ENCODE peak calls at places on chromosome 3, in seven cellular contexts. One of them, this sample, is unnamed.

GRCh38 chr3:141105828-141106628 is 54.9 kb downstream of the SPSB4 start:
- DNase-seq in lower leg skin: peak; percentile 81
- DNase-seq in neural crest cell: peak; percentile 72
- DNase-seq in astrocyte of the spinal cord: peak; percentile 87
- DNase-seq in testis: peak; percentile 95
- DNase-seq in fibroblast of the aortic adventitia: peak; percentile 91
- DNase-seq in PC-9: peak; percentile 45
- DNase-seq in this sample: peak; percentile 69

GRCh38 chr3:35393916-35394315 is 245.4 kb upstream of the ARPP21 start:
- DNase-seq in lower leg skin: no peak
- DNase-seq in neural crest cell: no peak
- DNase-seq in astrocyte of the spinal cord: peak; percentile 46
- DNase-seq in testis: no peak
- DNase-seq in fibroblast of the aortic adventitia: no peak
- DNase-seq in PC-9: no peak
- DNase-seq in this sample: no peak

GRCh38 chr3:127115691-127116351 is 77.1 kb upstream of the PRR23E start:
- DNase-seq in lower leg skin: no peak
- DNase-seq in neural crest cell: no peak
- DNase-seq in astrocyte of the spinal cord: no peak
- DNase-seq in testis: no peak
- DNase-seq in fibroblast of the aortic adventitia: no peak
- DNase-seq in PC-9: no peak
- DNase-seq in this sample: no peak

GRCh38 chr3:187922704-187923393 is 177.6 kb upstream of the BCL6 start:
- DNase-seq in lower leg skin: no peak
- DNase-seq in neural crest cell: no peak
- DNase-seq in astrocyte of the spinal cord: peak; percentile 37
- DNase-seq in testis: no peak
- DNase-seq in fibroblast of the aortic adventitia: no peak
- DNase-seq in PC-9: peak; percentile 68
- DNase-seq in this sample: no peak

GRCh38 chr3:5523125-5523524 is 335.6 kb downstream of the EDEM1 start:
- DNase-seq in lower leg skin: no peak
- DNase-seq in neural crest cell: no peak
- DNase-seq in astrocyte of the spinal cord: no peak
- DNase-seq in testis: no peak
- DNase-seq in fibroblast of the aortic adventitia: no peak
- DNase-seq in PC-9: no peak
- DNase-seq in this sample: no peak

GRCh38 chr3:134796313-134797079 is 1.4 kb downstream of the EPHB1 start:
- DNase-seq in lower leg skin: no peak
- DNase-seq in neural crest cell: peak; percentile 29
- DNase-seq in astrocyte of the spinal cord: peak; percentile 12
- DNase-seq in testis: peak; percentile 41
- DNase-seq in fibroblast of the aortic adventitia: peak; percentile 24
- DNase-seq in PC-9: no peak
- DNase-seq in this sample: peak; percentile 50

GRCh38 chr3:10205461-10206165 is 40.9 kb downstream of the IRAK2 start:
- DNase-seq in lower leg skin: no peak
- DNase-seq in neural crest cell: no peak
- DNase-seq in astrocyte of the spinal cord: peak; percentile 94
- DNase-seq in testis: no peak
- DNase-seq in fibroblast of the aortic adventitia: peak; percentile 96
- DNase-seq in PC-9: peak; percentile 86
- DNase-seq in this sample: no peak

GRCh38 chr3:79317551-79318518 is 450.0 kb downstream of the ROBO1 start:
- DNase-seq in lower leg skin: no peak
- DNase-seq in neural crest cell: no peak
- DNase-seq in astrocyte of the spinal cord: no peak
- DNase-seq in testis: no peak
- DNase-seq in fibroblast of the aortic adventitia: no peak
- DNase-seq in PC-9: no peak
- DNase-seq in this sample: no peak

GRCh38 chr3:15636028-15636709 is 34.6 kb downstream of the BTD start:
- DNase-seq in lower leg skin: no peak
- DNase-seq in neural crest cell: no peak
- DNase-seq in astrocyte of the spinal cord: peak; percentile 92
- DNase-seq in testis: no peak
- DNase-seq in fibroblast of the aortic adventitia: peak; percentile 87
- DNase-seq in PC-9: peak; percentile 93
- DNase-seq in this sample: peak; percentile 31

GRCh38 chr3:77815467-77815866 is 775.6 kb downstream of the ROBO2 start:
- DNase-seq in lower leg skin: no peak
- DNase-seq in neural crest cell: no peak
- DNase-seq in astrocyte of the spinal cord: no peak
- DNase-seq in testis: no peak
- DNase-seq in fibroblast of the aortic adventitia: no peak
- DNase-seq in PC-9: no peak
- DNase-seq in this sample: peak; percentile 33
- TF ChIP-seq CTCF in lower leg skin: no peak
- TF ChIP-seq CTCF in neural crest cell: peak; percentile 41
- TF ChIP-seq CTCF in astrocyte of the spinal cord: peak; percentile 21
- TF ChIP-seq CTCF in testis: no peak
- TF ChIP-seq CTCF in fibroblast of the aortic adventitia: no peak
- TF ChIP-seq CTCF in PC-9: no peak
- TF ChIP-seq CTCF in this sample: peak; percentile 18

GRCh38 chr3:183158552-183159006 is 4.0 kb downstream of the LAMP3 start:
- DNase-seq in lower leg skin: no peak
- DNase-seq in neural crest cell: no peak
- DNase-seq in astrocyte of the spinal cord: peak; percentile 62
- DNase-seq in testis: no peak
- DNase-seq in fibroblast of the aortic adventitia: no peak
- DNase-seq in PC-9: peak; percentile 16
- DNase-seq in this sample: no peak

GRCh38 chr3:183159319-183159718 is 3.2 kb downstream of the LAMP3 start:
- DNase-seq in lower leg skin: no peak
- DNase-seq in neural crest cell: no peak
- DNase-seq in astrocyte of the spinal cord: no peak
- DNase-seq in testis: no peak
- DNase-seq in fibroblast of the aortic adventitia: no peak
- DNase-seq in PC-9: peak; percentile 29
- DNase-seq in this sample: no peak

GRCh38 chr3:183163563-183163962 is 1.0 kb upstream of the LAMP3 start:
- DNase-seq in lower leg skin: no peak
- DNase-seq in neural crest cell: no peak
- DNase-seq in astrocyte of the spinal cord: no peak
- DNase-seq in testis: no peak
- DNase-seq in fibroblast of the aortic adventitia: no peak
- DNase-seq in PC-9: peak; percentile 11
- DNase-seq in this sample: no peak

GRCh38 chr3:183160616-183161015 is 1.9 kb downstream of the LAMP3 start:
- DNase-seq in lower leg skin: no peak
- DNase-seq in neural crest cell: no peak
- DNase-seq in astrocyte of the spinal cord: no peak
- DNase-seq in testis: no peak
- DNase-seq in fibroblast of the aortic adventitia: no peak
- DNase-seq in PC-9: peak; percentile 17
- DNase-seq in this sample: no peak

DNA sequence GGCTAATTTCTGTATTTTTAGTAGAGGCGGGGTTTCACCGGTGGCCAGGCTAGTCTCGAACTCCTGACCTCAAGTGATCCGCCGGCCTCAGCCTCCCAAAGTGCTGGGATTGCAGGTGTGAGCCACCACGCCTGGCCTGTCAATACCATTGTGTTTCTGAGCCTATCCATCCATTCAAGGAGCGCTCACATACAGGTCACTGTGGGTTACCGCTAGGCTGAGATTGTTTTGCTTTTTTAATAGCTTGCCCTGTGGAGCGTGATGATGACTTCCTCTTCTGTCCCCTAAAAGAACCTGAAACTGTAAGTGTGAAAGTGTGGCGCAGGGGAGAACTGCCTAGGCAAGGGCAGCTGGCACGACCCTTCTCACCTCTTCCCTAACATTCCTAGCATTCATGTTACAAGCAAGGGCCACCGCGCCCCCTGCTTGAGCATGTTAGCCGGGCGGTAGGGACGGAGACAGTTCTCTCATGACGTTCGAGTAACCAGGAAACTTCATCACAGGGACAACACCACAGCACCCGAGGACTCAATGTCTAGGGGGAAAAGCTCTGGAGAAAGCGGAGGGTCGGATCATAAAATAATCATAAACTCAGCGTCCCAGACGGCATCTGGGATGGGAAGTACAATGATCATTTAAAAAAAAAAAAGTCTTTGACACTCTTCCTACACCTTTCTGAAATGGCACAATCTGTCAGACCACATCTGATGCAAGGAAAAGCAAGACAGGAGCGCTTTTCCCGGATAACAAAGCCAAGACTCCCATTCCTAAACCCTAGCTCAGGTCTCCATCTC is 785 bp downstream of the LAMP3 start:
- DNase-seq in lower leg skin: no peak
- DNase-seq in neural crest cell: no peak
- DNase-seq in astrocyte of the spinal cord: no peak
- DNase-seq in testis: no peak
- DNase-seq in fibroblast of the aortic adventitia: peak; percentile 30
- DNase-seq in PC-9: peak; percentile 27
- DNase-seq in this sample: no peak
- TF ChIP-seq CTCF in lower leg skin: no peak
- TF ChIP-seq CTCF in neural crest cell: no peak
- TF ChIP-seq CTCF in astrocyte of the spinal cord: no peak
- TF ChIP-seq CTCF in testis: no peak
- TF ChIP-seq CTCF in fibroblast of the aortic adventitia: no peak
- TF ChIP-seq CTCF in PC-9: no peak
- TF ChIP-seq CTCF in this sample: no peak

GRCh38 chr3:179768080-179768479 is 115.2 kb downstream of the USP13 start:
- DNase-seq in lower leg skin: no peak
- DNase-seq in neural crest cell: peak; percentile 24
- DNase-seq in astrocyte of the spinal cord: peak; percentile 71
- DNase-seq in testis: peak; percentile 22
- DNase-seq in fibroblast of the aortic adventitia: peak; percentile 72
- DNase-seq in PC-9: no peak
- DNase-seq in this sample: peak; percentile 63
- TF ChIP-seq CTCF in lower leg skin: no peak
- TF ChIP-seq CTCF in neural crest cell: peak; percentile 66
- TF ChIP-seq CTCF in astrocyte of the spinal cord: peak; percentile 65
- TF ChIP-seq CTCF in testis: no peak
- TF ChIP-seq CTCF in fibroblast of the aortic adventitia: peak; percentile 65
- TF ChIP-seq CTCF in PC-9: peak; percentile 66
- TF ChIP-seq CTCF in this sample: no peak

GRCh38 chr3:481680-482079 is 285.1 kb downstream of the CHL1 start:
- DNase-seq in lower leg skin: no peak
- DNase-seq in neural crest cell: no peak
- DNase-seq in astrocyte of the spinal cord: no peak
- DNase-seq in testis: no peak
- DNase-seq in fibroblast of the aortic adventitia: no peak
- DNase-seq in PC-9: no peak
- DNase-seq in this sample: no peak
- TF ChIP-seq CTCF in lower leg skin: no peak
- TF ChIP-seq CTCF in neural crest cell: no peak
- TF ChIP-seq CTCF in astrocyte of the spinal cord: no peak
- TF ChIP-seq CTCF in testis: no peak
- TF ChIP-seq CTCF in fibroblast of the aortic adventitia: no peak
- TF ChIP-seq CTCF in PC-9: no peak
- TF ChIP-seq CTCF in this sample: no peak

DNA sequence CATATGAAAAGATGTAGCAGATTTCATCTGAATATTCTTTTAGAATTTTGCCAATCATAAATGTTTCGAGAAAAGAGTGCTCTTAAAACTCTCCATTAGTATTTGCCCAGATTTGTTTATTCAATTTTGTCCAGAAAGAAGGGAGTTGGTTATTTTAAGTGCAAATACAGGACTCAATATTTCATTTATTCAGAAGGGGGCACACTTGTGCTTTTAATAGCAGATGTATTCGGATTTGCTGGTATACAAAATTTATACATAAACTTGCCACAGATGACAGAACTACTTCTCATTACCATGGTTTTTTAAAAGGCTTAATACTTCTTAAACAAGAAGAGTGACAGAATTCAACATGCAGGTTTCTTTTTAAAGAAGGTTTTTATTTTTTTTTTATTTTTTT is 69.8 kb upstream of the GRM7 start:
- DNase-seq in lower leg skin: no peak
- DNase-seq in neural crest cell: no peak
- DNase-seq in astrocyte of the spinal cord: peak; percentile 40
- DNase-seq in testis: no peak
- DNase-seq in fibroblast of the aortic adventitia: no peak
- DNase-seq in PC-9: no peak
- DNase-seq in this sample: no peak
- TF ChIP-seq CTCF in lower leg skin: no peak
- TF ChIP-seq CTCF in neural crest cell: peak; percentile 43
- TF ChIP-seq CTCF in astrocyte of the spinal cord: peak; percentile 26
- TF ChIP-seq CTCF in testis: no peak
- TF ChIP-seq CTCF in fibroblast of the aortic adventitia: no peak
- TF ChIP-seq CTCF in PC-9: no peak
- TF ChIP-seq CTCF in this sample: no peak

GRCh38 chr3:195164573-195165263 is 106.2 kb downstream of the XXYLT1 start:
- DNase-seq in lower leg skin: no peak
- DNase-seq in neural crest cell: no peak
- DNase-seq in astrocyte of the spinal cord: no peak
- DNase-seq in testis: no peak
- DNase-seq in fibroblast of the aortic adventitia: no peak
- DNase-seq in PC-9: no peak
- DNase-seq in this sample: no peak
- TF ChIP-seq CTCF in lower leg skin: no peak
- TF ChIP-seq CTCF in neural crest cell: no peak
- TF ChIP-seq CTCF in astrocyte of the spinal cord: no peak
- TF ChIP-seq CTCF in testis: no peak
- TF ChIP-seq CTCF in fibroblast of the aortic adventitia: no peak
- TF ChIP-seq CTCF in PC-9: no peak
- TF ChIP-seq CTCF in this sample: no peak

GRCh38 chr3:108200024-108200423 is 22.2 kb downstream of the IFT57 start:
- DNase-seq in lower leg skin: no peak
- DNase-seq in neural crest cell: no peak
- DNase-seq in astrocyte of the spinal cord: no peak
- DNase-seq in testis: no peak
- DNase-seq in fibroblast of the aortic adventitia: no peak
- DNase-seq in PC-9: no peak
- DNase-seq in this sample: no peak

GRCh38 chr3:108202080-108202479 is 20.1 kb downstream of the IFT57 start:
- DNase-seq in lower leg skin: no peak
- DNase-seq in neural crest cell: no peak
- DNase-seq in astrocyte of the spinal cord: no peak
- DNase-seq in testis: no peak
- DNase-seq in fibroblast of the aortic adventitia: peak; percentile 70
- DNase-seq in PC-9: no peak
- DNase-seq in this sample: no peak

GRCh38 chr3:108208831-108209230 is 13.4 kb downstream of the IFT57 start:
- DNase-seq in lower leg skin: no peak
- DNase-seq in neural crest cell: no peak
- DNase-seq in astrocyte of the spinal cord: no peak
- DNase-seq in testis: no peak
- DNase-seq in fibroblast of the aortic adventitia: no peak
- DNase-seq in PC-9: no peak
- DNase-seq in this sample: no peak

GRCh38 chr3:108201258-108201657 is 21.0 kb downstream of the IFT57 start:
- DNase-seq in lower leg skin: no peak
- DNase-seq in neural crest cell: no peak
- DNase-seq in astrocyte of the spinal cord: no peak
- DNase-seq in testis: no peak
- DNase-seq in fibroblast of the aortic adventitia: no peak
- DNase-seq in PC-9: no peak
- DNase-seq in this sample: no peak

DNA sequence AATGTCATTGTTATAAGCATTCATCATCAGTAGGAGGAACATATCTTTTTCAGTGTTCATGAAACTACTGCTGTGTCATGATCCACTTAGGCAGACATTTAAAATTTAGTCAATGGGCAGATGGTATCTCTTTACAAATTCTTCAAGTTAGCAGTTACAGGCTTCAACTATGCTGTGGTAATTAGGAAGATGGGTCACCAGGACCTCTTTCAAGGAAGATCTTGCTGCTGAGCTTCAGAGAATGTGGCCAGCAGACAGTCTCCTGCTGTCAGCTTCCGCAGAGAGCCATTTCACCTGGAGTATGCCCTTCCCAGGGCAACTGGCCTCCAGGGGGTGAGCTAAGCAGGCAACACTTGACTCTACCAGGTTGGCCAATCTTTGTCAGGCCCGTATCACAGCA is 19.4 kb downstream of the IFT57 start:
- DNase-seq in lower leg skin: no peak
- DNase-seq in neural crest cell: no peak
- DNase-seq in astrocyte of the spinal cord: no peak
- DNase-seq in testis: no peak
- DNase-seq in fibroblast of the aortic adventitia: no peak
- DNase-seq in PC-9: no peak
- DNase-seq in this sample: no peak
- TF ChIP-seq CTCF in lower leg skin: no peak
- TF ChIP-seq CTCF in neural crest cell: no peak
- TF ChIP-seq CTCF in astrocyte of the spinal cord: no peak
- TF ChIP-seq CTCF in testis: no peak
- TF ChIP-seq CTCF in fibroblast of the aortic adventitia: no peak
- TF ChIP-seq CTCF in PC-9: no peak
- TF ChIP-seq CTCF in this sample: no peak

This sample was measured in endothelial cell.